ENCODE peak calls at places on chromosomes 12 and 14, in eight cellular contexts. M is mammary epithelial cell, H is astrocyte of the cerebellum, X is heart right ventricle, U is left lung, O is GM12864, L is neural crest cell, R is fibroblast of mammary gland. I is an unnamed sample.

GRCh38 chr14:24296341-24297157 is 3.0 kb downstream of the DHRS1 start:
- DNase-seq in M (peak), H (peak), X (peak), U (peak), O (peak), L (peak), R (peak), I (peak)

GRCh38 chr14:35163384-35163783 is 41.0 kb downstream of the PRORP start:
- DNase-seq in M (no peak), H (no peak), X (no peak), U (no peak), O (no peak), L (no peak), R (no peak), I (no peak)

GRCh38 chr14:75578786-75579781 is 664 bp downstream of the FLVCR2 start:
- DNase-seq in M (no peak), H (no peak), X (peak), U (peak), O (no peak), L (peak), R (peak), I (no peak)

GRCh38 chr14:99605299-99605961 is 1.4 kb upstream of the CCDC85C start:
- DNase-seq in M (peak), H (no peak), X (peak), U (peak), O (peak), L (peak), R (peak), I (peak)

GRCh38 chr12:20629414-20630156 is 65.5 kb upstream of the SLCO1C1 start:
- DNase-seq in M (no peak), H (peak), X (peak), U (no peak), O (no peak), L (no peak), R (peak), I (no peak)

GRCh38 chr12:24066865-24067264 is 117.4 kb upstream of the SOX5 start:
- DNase-seq in M (peak), H (peak), X (no peak), U (no peak), O (no peak), L (no peak), R (peak), I (no peak)

GRCh38 chr14:63952933-63953437 is 100.2 kb downstream of the SYNE2 start:
- DNase-seq in M (no peak), H (no peak), X (no peak), U (no peak), O (no peak), L (no peak), R (peak), I (no peak)

GRCh38 chr14:67372833-67373232 is 12.7 kb downstream of the EIF2S1 start:
- DNase-seq in M (no peak), H (no peak), X (no peak), U (no peak), O (no peak), L (no peak), R (no peak), I (no peak)

GRCh38 chr12:89070603-89071002 is 281.7 kb downstream of the DUSP6 start:
- DNase-seq in M (no peak), H (no peak), X (no peak), U (no peak), O (no peak), L (no peak), R (no peak), I (no peak)

GRCh38 chr14:44782775-44783238 is 178.9 kb downstream of the KLHL28 start:
- DNase-seq in M (no peak), H (peak), X (no peak), U (no peak), O (no peak), L (no peak), R (no peak), I (no peak)

DNA sequence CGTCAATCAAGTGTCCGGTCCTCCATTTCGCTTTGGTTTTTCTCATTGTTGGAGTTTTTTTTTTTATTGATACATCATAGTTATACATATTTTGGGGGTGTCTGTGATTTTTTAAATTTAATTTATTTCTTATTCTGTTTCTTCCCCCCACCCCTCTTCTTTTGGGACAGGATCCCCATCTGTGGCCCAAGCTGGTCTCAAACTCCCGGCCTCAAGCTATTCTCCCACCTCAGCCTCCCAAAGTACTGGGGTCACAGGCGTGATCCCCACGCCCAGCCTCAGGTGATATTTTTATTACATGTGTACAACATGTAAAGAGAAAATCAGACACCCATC is 51.3 kb upstream of the ZFP36L1 start:
- DNase-seq in M (no peak), H (no peak), X (no peak), U (no peak), O (no peak), L (no peak), R (no peak), I (no peak)
- TF ChIP-seq CTCF in M (no peak), H (no peak), X (no peak), U (no peak), O (no peak), L (no peak), R (no peak), I (no peak)

GRCh38 chr12:78271546-78271945 is 440.9 kb downstream of the NAV3 start:
- DNase-seq in M (no peak), H (no peak), X (no peak), U (no peak), O (no peak), L (no peak), R (peak), I (no peak)
- TF ChIP-seq CTCF in M (no peak), H (no peak), X (no peak), U (no peak), O (no peak), L (no peak), R (no peak), I (no peak)

DNA sequence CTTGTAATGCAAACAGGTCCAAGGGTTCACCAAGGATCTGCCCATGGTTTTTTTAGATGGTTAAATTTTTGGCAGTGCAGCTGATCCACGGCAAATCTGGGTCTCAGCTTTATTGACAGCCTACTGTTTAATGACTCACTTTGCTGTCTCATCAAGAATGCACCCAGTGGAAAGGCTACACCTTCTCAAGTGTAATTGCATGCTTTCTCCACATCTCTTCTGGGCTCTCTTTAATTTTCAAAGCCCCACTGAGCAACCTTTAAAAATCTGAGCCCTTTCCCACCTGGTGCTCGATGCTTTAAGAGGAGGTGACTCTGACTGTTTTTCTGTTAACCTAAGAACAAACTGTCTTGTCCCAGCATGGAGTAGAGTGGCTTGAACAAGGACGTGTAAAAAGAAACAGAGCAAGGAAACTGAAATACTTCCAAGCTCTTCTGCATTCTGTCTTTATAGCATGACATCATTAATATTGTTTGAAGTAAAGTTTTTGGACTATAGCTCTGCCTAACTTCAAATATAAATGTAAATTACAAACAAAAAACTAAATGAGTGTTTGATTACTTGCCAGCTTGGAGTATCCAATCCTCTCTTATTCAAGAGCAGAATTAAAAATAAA is 214.2 kb upstream of the KRR1 start:
- DNase-seq in M (peak), H (no peak), X (no peak), U (no peak), O (no peak), L (no peak), R (peak), I (no peak)
- TF ChIP-seq CTCF in M (peak), H (peak), X (no peak), U (no peak), O (no peak), L (peak), R (peak), I (no peak)

DNA sequence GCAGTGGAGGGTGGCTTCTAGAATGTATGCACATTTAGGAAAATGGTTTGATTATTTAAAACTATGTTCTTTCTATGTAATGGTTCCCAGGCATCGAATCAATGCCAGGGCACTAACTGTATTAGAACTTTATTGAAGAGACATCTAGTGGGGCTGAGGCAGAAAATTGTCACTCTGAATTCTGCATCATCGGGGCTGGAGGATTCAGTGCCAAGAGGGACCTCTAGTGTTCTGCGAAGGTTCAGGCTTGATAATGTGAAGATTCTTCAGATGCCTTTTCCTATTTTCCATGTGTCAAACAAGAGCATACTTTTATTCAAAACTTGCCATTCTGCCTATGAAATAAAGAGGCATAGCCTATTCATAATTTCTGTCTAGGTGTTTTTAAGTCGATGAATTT is 146.3 kb downstream of the CAND1 start:
- DNase-seq in M (peak), H (no peak), X (peak), U (no peak), O (no peak), L (no peak), R (peak), I (no peak)
- TF ChIP-seq CTCF in M (peak), H (peak), X (peak), U (peak), O (peak), L (peak), R (peak), I (peak)

I was measured in GM13977.